ENCODE peak calls at places on chromosomes 7 and 10, in four cellular contexts. One of them, this sample, is unnamed.
A peak's percentile ranks its signal among the peaks of the same experiment; 100 is the strongest.

GRCh38 chr7:133235212-133235883 is 17.5 kb upstream of the EXOC4 start:
- DNase-seq in A549: no peak
- DNase-seq in HepG2: no peak
- DNase-seq in K562: no peak
- DNase-seq in this sample: peak; percentile 31

GRCh38 chr7:28389504-28390385 is 22.6 kb upstream of the CREB5 start:
- DNase-seq in A549: peak; percentile 65
- DNase-seq in HepG2: peak; percentile 29
- DNase-seq in K562: peak; percentile 13
- DNase-seq in this sample: peak; percentile 79

GRCh38 chr7:116145245-116145852 is 65.0 kb upstream of the TES start:
- DNase-seq in A549: no peak
- DNase-seq in HepG2: no peak
- DNase-seq in K562: no peak
- DNase-seq in this sample: peak; percentile 24

GRCh38 chr10:132185601-132186487 is 904 bp upstream of the DPYSL4 start:
- DNase-seq in A549: no peak
- DNase-seq in HepG2: no peak
- DNase-seq in K562: peak; percentile 43
- DNase-seq in this sample: peak; percentile 12

GRCh38 chr10:123294109-123294508 is 139.9 kb downstream of the BUB3 start:
- DNase-seq in A549: no peak
- DNase-seq in HepG2: no peak
- DNase-seq in K562: no peak
- DNase-seq in this sample: no peak

GRCh38 chr10:79003183-79004100 is 65.3 kb upstream of the ZMIZ1 start:
- DNase-seq in A549: no peak
- DNase-seq in HepG2: no peak
- DNase-seq in K562: no peak
- DNase-seq in this sample: no peak

GRCh38 chr10:11602919-11603523 is 8.4 kb downstream of the USP6NL start:
- DNase-seq in A549: peak; percentile 54
- DNase-seq in HepG2: peak; percentile 91
- DNase-seq in K562: no peak
- DNase-seq in this sample: peak; percentile 60

GRCh38 chr7:116786791-116787443 is 75.5 kb upstream of the CAPZA2 start:
- DNase-seq in A549: peak; percentile 59
- DNase-seq in HepG2: peak; percentile 47
- DNase-seq in K562: no peak
- DNase-seq in this sample: peak; percentile 46

GRCh38 chr10:112122827-112123226 is 60.7 kb downstream of the GPAM start:
- DNase-seq in A549: no peak
- DNase-seq in HepG2: no peak
- DNase-seq in K562: no peak
- DNase-seq in this sample: no peak

GRCh38 chr7:156576216-156577063 is 64.1 kb upstream of the RNF32 start:
- DNase-seq in A549: no peak
- DNase-seq in HepG2: no peak
- DNase-seq in K562: no peak
- DNase-seq in this sample: no peak

DNA sequence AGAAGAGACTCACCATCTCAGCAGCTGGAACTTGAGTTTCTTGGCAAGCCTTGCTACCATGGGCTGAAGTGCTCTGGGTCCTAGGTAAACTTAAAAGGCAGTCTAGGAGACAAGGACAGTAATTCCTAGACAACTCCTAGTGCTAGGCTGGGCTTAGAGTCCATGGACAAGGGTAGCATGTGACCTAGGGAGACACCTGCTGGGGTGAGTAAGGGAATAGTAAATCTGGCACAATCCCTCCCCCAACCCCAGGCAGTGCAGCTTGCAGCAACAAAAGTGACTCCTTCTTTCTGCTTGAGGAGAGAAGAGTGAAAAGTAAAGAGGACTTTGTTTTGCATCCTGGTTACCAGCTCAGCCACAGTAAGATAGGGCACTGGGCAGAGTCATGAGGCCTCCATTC is 316.5 kb upstream of the IMMP2L start:
- DNase-seq in A549: no peak
- DNase-seq in HepG2: no peak
- DNase-seq in K562: no peak
- DNase-seq in this sample: no peak
- TF ChIP-seq MAFK in A549: no peak
- TF ChIP-seq MAFK in HepG2: no peak
- TF ChIP-seq MAFK in K562: no peak
- TF ChIP-seq MAFK in this sample: no peak

DNA sequence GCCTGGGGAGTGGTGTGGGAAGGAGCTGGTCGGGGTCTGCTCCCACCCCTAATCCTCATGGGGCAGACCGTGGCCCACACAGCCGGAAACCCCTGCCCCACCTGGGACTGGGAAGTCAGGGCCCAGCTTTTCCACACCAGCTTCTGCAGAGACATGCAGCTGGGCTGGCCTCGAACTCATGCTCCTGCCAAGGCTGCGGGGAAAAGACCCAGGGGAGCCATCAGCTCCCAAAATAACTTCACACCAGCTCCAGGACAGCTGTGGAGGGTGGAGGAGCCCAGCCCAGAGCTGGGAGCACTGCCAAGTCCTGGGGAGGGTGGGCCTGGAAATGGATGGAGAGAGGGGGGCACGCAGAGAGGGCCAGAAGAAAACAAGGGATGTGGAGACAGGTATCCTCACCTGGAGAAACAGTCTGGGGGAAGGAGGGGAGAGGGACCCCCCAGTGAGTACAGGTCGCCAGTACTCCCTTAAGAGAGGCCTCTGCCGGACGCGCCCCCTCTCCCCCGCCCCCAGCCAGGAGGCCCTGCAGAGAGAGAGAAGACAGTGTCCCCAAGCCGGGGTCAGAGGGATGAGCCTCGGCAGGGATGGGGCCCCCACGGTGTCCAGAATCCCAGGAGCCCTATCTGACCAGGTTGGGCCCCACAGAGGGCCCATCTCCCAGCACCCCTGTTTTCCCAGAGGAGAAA is 11.5 kb upstream of the GRIFIN start:
- DNase-seq in A549: no peak
- DNase-seq in HepG2: no peak
- DNase-seq in K562: no peak
- DNase-seq in this sample: no peak
- TF ChIP-seq SMC3 in A549: no peak
- TF ChIP-seq SMC3 in HepG2: no peak
- TF ChIP-seq SMC3 in K562: no peak
- TF ChIP-seq SMC3 in this sample: no peak

GRCh38 chr10:774223-774622 is 84.8 kb upstream of the DIP2C start:
- DNase-seq in A549: no peak
- DNase-seq in HepG2: no peak
- DNase-seq in K562: no peak
- DNase-seq in this sample: no peak
- TF ChIP-seq MAFK in A549: no peak
- TF ChIP-seq MAFK in HepG2: no peak
- TF ChIP-seq MAFK in K562: no peak
- TF ChIP-seq MAFK in this sample: no peak

DNA sequence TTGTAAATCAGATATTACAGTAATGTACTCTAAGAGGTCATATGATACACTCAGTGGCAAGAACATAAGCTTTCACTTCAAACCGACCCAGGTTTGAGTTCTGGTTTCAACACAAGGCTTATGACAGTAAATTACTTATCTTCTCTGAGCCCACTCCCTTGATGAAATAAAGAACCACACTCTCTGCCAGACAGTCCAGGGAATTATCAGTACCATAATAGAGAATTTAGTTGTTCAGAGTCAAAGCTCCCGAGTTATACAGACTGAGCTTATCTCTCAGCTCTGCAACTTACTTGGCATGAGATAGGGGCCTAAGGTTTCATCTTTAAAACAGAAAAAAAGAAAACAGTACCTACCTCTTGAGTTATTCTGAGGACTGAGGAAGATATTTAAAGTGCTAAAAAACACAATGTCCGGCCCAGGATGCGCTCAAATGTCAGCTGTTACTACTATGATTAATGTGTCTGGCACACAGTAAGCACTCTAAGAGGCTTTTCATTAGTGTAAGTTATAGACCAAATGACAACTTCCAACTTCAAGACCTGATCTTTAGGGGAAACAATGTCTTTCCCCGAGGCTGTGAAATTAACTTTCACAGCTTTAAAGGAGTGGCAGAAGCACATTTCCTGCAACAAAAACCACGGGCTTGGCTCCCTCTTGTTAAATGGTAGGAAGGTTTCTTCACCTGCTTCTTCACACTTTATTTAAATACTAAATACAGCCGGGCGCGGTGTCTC is 38.1 kb downstream of the UBE2H start:
- DNase-seq in A549: no peak
- DNase-seq in HepG2: no peak
- DNase-seq in K562: no peak
- DNase-seq in this sample: no peak
- TF ChIP-seq SMC3 in A549: no peak
- TF ChIP-seq SMC3 in HepG2: no peak
- TF ChIP-seq SMC3 in K562: no peak
- TF ChIP-seq SMC3 in this sample: no peak

This sample was measured in IMR-90.